ENCODE peak calls at places on chromosome 1, in seven cellular contexts. C is mesendoderm, R is cardiac muscle cell, T is uterus, J is lower lobe of right lung, M is caudate nucleus, I is Peyer's patch. V is an unnamed sample.

GRCh38 chr1:207002731-207003146 is 29.8 kb downstream of the C1orf116 start:
- DNase-seq in M (no peak), R (no peak), T (no peak), I (no peak), J (peak), C (no peak), V (no peak)

GRCh38 chr1:14115976-14116375 is 416.0 kb downstream of the PRDM2 start:
- DNase-seq in J (no peak), T (no peak), M (no peak), I (no peak), C (no peak), R (no peak), V (no peak)

GRCh38 chr1:16017461-16018303 is at the start of gene HSPB7:
- DNase-seq in J (peak), C (peak), T (peak), I (no peak), R (peak), M (no peak), V (peak)

GRCh38 chr1:223258751-223259177 is 105.2 kb downstream of the SUSD4 start:
- DNase-seq in I (no peak), T (no peak), J (no peak), C (peak), M (no peak), R (no peak), V (no peak)

GRCh38 chr1:197465528-197466205 is 197.6 kb downstream of the CRB1 start:
- DNase-seq in T (no peak), C (no peak), J (no peak), I (no peak), R (no peak), M (no peak), V (no peak)

GRCh38 chr1:3365519-3366158 is 88.8 kb upstream of the ARHGEF16 start:
- DNase-seq in R (peak), I (no peak), J (no peak), T (no peak), C (no peak), M (no peak), V (no peak)

GRCh38 chr1:46461809-46462448 is 27.7 kb upstream of the DMBX1 start:
- DNase-seq in C (peak), M (no peak), T (no peak), I (no peak), R (no peak), J (no peak), V (no peak)

GRCh38 chr1:179190861-179191260 is 38.6 kb downstream of the ABL2 start:
- DNase-seq in I (no peak), T (no peak), C (peak), R (no peak), J (no peak), M (no peak), V (no peak)

GRCh38 chr1:55506686-55507577 is 291.8 kb upstream of the USP24 start:
- DNase-seq in I (no peak), J (no peak), R (no peak), T (no peak), M (no peak), C (no peak), V (no peak)

GRCh38 chr1:244336232-244336899 is 115.3 kb downstream of the ADSS2 start:
- DNase-seq in C (no peak), I (no peak), R (no peak), J (peak), M (no peak), T (no peak), V (no peak)

GRCh38 chr1:177142013-177142412 is 22.5 kb downstream of the ASTN1 start:
- DNase-seq in I (no peak), J (no peak), M (no peak), T (no peak), R (no peak), C (no peak), V (no peak)

GRCh38 chr1:228882041-228882784 is 146.9 kb downstream of the RHOU start:
- DNase-seq in M (no peak), C (peak), R (no peak), I (no peak), J (no peak), T (no peak), V (no peak)

GRCh38 chr1:241591317-241591716 is 48.9 kb downstream of the CHML start:
- DNase-seq in R (no peak), T (no peak), M (no peak), J (no peak), I (no peak), C (peak), V (no peak)

GRCh38 chr1:208183977-208184901 is 59.9 kb downstream of the PLXNA2 start:
- DNase-seq in J (peak), C (no peak), M (no peak), T (peak), I (no peak), R (no peak), V (no peak)

GRCh38 chr1:111747282-111747734 is 8.1 kb upstream of the INKA2 start:
- DNase-seq in M (no peak), R (peak), I (peak), C (peak), J (no peak), T (no peak), V (no peak)

GRCh38 chr1:66925944-66926343 is 1.2 kb downstream of the MIER1 start:
- DNase-seq in C (peak), R (peak), T (no peak), I (no peak), J (no peak), M (no peak), V (no peak)

GRCh38 chr1:98898901-98899300 is 105.8 kb downstream of the PLPPR5 start:
- DNase-seq in M (no peak), I (no peak), T (no peak), R (no peak), J (no peak), C (no peak), V (no peak)

GRCh38 chr1:154869351-154870116 is 547 bp downstream of the KCNN3 start:
- DNase-seq in C (no peak), M (no peak), T (peak), R (peak), I (no peak), J (peak), V (no peak)

GRCh38 chr1:244280859-244281258 is 170.8 kb downstream of the ADSS2 start:
- DNase-seq in I (no peak), C (no peak), T (no peak), J (no peak), M (no peak), R (no peak), V (no peak)

GRCh38 chr1:197423006-197423405 is 155.0 kb downstream of the CRB1 start:
- DNase-seq in R (no peak), C (no peak), I (no peak), M (no peak), T (no peak), J (no peak), V (no peak)

GRCh38 chr1:200558866-200559459 is 61.6 kb downstream of the KIF14 start:
- DNase-seq in I (no peak), J (no peak), T (no peak), R (peak), M (no peak), C (peak), V (no peak)

GRCh38 chr1:27001570-27002360 is 8.3 kb downstream of the TRNP1 start:
- DNase-seq in T (no peak), R (no peak), J (peak), M (no peak), C (peak), I (peak), V (no peak)

GRCh38 chr1:194870860-194871259 is 1684.4 kb upstream of the B3GALT2 start:
- DNase-seq in C (peak), M (no peak), J (no peak), T (no peak), I (no peak), R (no peak), V (no peak)

GRCh38 chr1:156126701-156127534 is 12.4 kb downstream of the LMNA start:
- DNase-seq in J (peak), T (no peak), C (no peak), R (no peak), M (no peak), I (no peak), V (no peak)

GRCh38 chr1:47578026-47578861 is 140.4 kb downstream of the FOXD2 start:
- DNase-seq in J (no peak), C (no peak), R (no peak), I (no peak), T (peak), M (no peak), V (no peak)

GRCh38 chr1:185837711-185838110 is 103.5 kb downstream of the HMCN1 start:
- DNase-seq in J (no peak), C (peak), R (no peak), T (no peak), I (no peak), M (no peak), V (no peak)
- H3K27ac ChIP-seq in J (no peak), C (no peak), R (no peak), T (no peak), I (no peak), M (no peak), V (no peak)

GRCh38 chr1:234645964-234646363 is 36.0 kb upstream of the IRF2BP2 start:
- DNase-seq in C (no peak), R (no peak), M (no peak), T (no peak), J (no peak), I (no peak), V (no peak)

GRCh38 chr1:234644928-234645327 is 35.0 kb upstream of the IRF2BP2 start:
- DNase-seq in J (no peak), T (no peak), M (no peak), C (no peak), R (no peak), I (no peak), V (no peak)

GRCh38 chr1:234647245-234647644 is 37.3 kb upstream of the IRF2BP2 start:
- DNase-seq in I (no peak), M (no peak), R (no peak), T (no peak), C (no peak), J (no peak), V (no peak)

GRCh38 chr1:234643850-234644134 is 33.8 kb upstream of the IRF2BP2 start:
- DNase-seq in R (no peak), T (no peak), J (no peak), C (no peak), I (no peak), M (no peak), V (no peak)

DNA sequence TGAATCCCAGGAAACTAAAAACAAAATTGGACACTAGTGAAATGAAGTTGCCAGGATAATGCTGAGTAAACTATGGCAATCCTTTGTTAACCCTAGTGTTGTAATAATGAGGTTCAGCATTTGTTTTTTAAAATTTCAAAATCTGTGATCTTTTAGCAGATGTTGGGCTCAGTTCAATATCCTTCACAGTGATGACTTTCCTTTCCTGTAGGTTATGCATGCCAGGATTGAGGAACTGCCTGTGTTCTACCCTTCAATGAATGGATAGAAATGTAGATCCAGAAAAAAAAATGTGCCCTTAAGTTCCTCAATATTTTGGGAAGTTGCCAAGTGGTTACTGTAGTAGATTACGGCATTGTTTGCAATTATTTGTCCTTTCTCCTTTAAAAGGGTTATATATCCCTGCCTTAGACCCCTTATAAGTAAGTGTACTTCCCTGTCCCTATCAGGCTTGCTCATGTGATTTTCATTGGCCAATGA is 35.5 kb upstream of the IRF2BP2 start:
- DNase-seq in R (no peak), C (no peak), T (no peak), J (no peak), I (no peak), M (no peak), V (no peak)
- H3K27ac ChIP-seq in R (no peak), C (no peak), T (no peak), J (peak), I (no peak), M (no peak), V (no peak)

GRCh38 chr1:44068442-44068861 is 37.2 kb upstream of the SLC6A9 start:
- DNase-seq in I (peak), T (no peak), C (no peak), M (no peak), R (peak), J (peak), V (no peak)
- H3K27ac ChIP-seq in I (no peak), T (no peak), C (no peak), M (peak), R (no peak), J (peak), V (no peak)

GRCh38 chr1:70420320-70420719 is 9.3 kb downstream of the CTH start:
- DNase-seq in C (peak), T (no peak), R (no peak), J (no peak), M (no peak), I (no peak), V (no peak)

GRCh38 chr1:70410604-70411359 is at the start of gene CTH:
- DNase-seq in R (peak), J (peak), M (peak), T (peak), C (peak), I (peak), V (peak)

GRCh38 chr1:70411360-70411844 is 334 bp downstream of the CTH start:
- DNase-seq in R (no peak), J (no peak), M (peak), C (no peak), I (no peak), T (no peak), V (peak)

GRCh38 chr1:70415882-70416281 is 4.8 kb downstream of the CTH start:
- DNase-seq in T (no peak), M (no peak), J (no peak), I (no peak), C (no peak), R (no peak), V (no peak)
- H3K27ac ChIP-seq in T (no peak), M (no peak), J (no peak), I (no peak), C (no peak), R (no peak), V (no peak)

GRCh38 chr1:87685366-87686136 is 356.9 kb downstream of the LMO4 start:
- DNase-seq in R (no peak), J (no peak), C (no peak), M (no peak), I (no peak), T (no peak), V (no peak)

GRCh38 chr1:87682565-87682964 is 353.9 kb downstream of the LMO4 start:
- DNase-seq in J (no peak), C (no peak), T (no peak), R (no peak), I (no peak), M (no peak), V (no peak)

GRCh38 chr1:87683557-87683956 is 354.9 kb downstream of the LMO4 start:
- DNase-seq in C (no peak), J (no peak), T (no peak), I (no peak), R (no peak), M (no peak), V (no peak)

GRCh38 chr1:87684786-87685185 is 356.1 kb downstream of the LMO4 start:
- DNase-seq in T (no peak), M (no peak), J (no peak), C (no peak), R (no peak), I (no peak), V (no peak)

GRCh38 chr1:87684194-87684593 is 355.5 kb downstream of the LMO4 start:
- DNase-seq in C (peak), R (peak), I (no peak), J (no peak), M (no peak), T (peak), V (no peak)
- H3K27ac ChIP-seq in C (no peak), R (no peak), I (peak), J (peak), M (no peak), T (peak), V (no peak)

DNA sequence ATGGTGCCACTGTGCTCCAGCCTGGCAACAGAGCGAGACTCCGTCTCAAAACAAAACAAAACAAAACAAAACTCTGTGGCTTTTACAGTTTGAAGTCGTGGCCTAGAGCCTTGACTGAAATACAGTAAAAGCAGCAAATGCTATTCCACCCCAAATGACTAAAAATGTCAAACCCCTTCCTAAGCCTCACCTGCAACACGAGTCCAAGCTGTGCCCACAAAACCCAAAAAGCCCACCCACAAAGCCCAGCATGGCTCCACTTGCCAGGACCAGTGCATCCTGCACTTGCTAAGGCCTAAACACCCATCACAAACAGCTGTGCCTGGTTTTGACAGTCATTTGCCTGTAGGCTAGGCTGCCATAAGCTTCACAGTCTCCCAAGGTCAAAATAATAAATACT is 21.3 kb downstream of the VAV3 start:
- DNase-seq in J (no peak), T (no peak), R (no peak), M (no peak), C (no peak), I (no peak), V (no peak)
- H3K27ac ChIP-seq in J (no peak), T (no peak), R (no peak), M (no peak), C (no peak), I (no peak), V (no peak)

GRCh38 chr1:226870323-226871046 is at the start of gene PSEN2:
- DNase-seq in T (peak), I (peak), J (peak), R (peak), C (peak), M (no peak), V (no peak)
- H3K27ac ChIP-seq in T (peak), I (peak), J (peak), R (peak), C (no peak), M (no peak), V (peak)

GRCh38 chr1:172356620-172357019 is 63.9 kb upstream of the C1orf105 start:
- DNase-seq in M (no peak), T (no peak), J (no peak), I (no peak), C (no peak), R (no peak), V (no peak)

GRCh38 chr1:172360511-172360910 is 60.0 kb upstream of the C1orf105 start:
- DNase-seq in R (no peak), T (no peak), J (no peak), I (no peak), C (peak), M (no peak), V (no peak)

GRCh38 chr1:172357753-172358152 is 62.7 kb upstream of the C1orf105 start:
- DNase-seq in C (no peak), M (no peak), I (no peak), R (no peak), T (no peak), J (no peak), V (no peak)

GRCh38 chr1:172360960-172361359 is 59.5 kb upstream of the C1orf105 start:
- DNase-seq in J (no peak), I (peak), C (no peak), R (no peak), T (no peak), M (no peak), V (no peak)

GRCh38 chr1:172359531-172359991 is 60.9 kb upstream of the C1orf105 start:
- DNase-seq in R (no peak), J (no peak), C (no peak), T (no peak), M (no peak), I (no peak), V (no peak)
- H3K27ac ChIP-seq in R (no peak), J (peak), C (no peak), T (peak), M (peak), I (peak), V (peak)

GRCh38 chr1:206000641-206001339 is 2.4 kb downstream of the RAB7B start:
- DNase-seq in I (no peak), R (no peak), J (no peak), M (no peak), T (no peak), C (no peak), V (peak)
- H3K27ac ChIP-seq in I (no peak), R (no peak), J (no peak), M (no peak), T (no peak), C (no peak), V (peak)

DNA sequence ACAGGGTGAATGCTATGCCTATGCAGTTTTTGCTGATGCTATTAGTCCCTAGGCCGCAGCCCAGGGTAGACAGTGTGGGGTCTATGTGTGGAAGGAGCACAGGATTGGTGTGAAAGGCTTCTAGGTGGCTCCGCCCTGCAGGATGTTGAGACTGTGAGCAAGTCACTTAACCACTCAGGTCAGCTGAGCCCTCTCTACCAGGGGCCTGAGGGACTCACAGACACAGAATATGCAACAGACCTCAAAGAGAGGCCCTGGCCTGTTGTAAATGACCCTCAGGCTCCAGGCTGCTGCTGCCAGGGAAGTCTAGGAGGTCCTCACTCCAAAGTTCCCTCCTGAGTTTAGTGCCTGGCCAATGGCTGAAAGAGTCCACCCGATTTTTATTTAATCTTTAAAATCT is 11.0 kb downstream of the NHLH2 start:
- DNase-seq in C (peak), T (no peak), M (no peak), I (no peak), R (no peak), J (no peak), V (no peak)
- H3K27ac ChIP-seq in C (peak), T (no peak), M (no peak), I (no peak), R (no peak), J (no peak), V (no peak)